ENCODE peak calls at places on chromosomes 1 and 21, in ten cellular contexts. E is dorsolateral prefrontal cortex, W is progenitor cell of endocrine pancreas, P is GM20000, I is Calu3, A is HCT116, F is H9, Q is PC-9, O is kidney epithelial cell, D is cardiac fibroblast. Z is an unnamed sample.

GRCh38 chr1:236099622-236100021 is 34.7 kb upstream of the NID1 start:
- DNase-seq in A (no peak), D (peak), O (no peak), Q (no peak), F (no peak), W (no peak), I (no peak), E (no peak), P (no peak), Z (peak)

GRCh38 chr1:244237445-244237844 is 186.4 kb downstream of the ZBTB18 start:
- DNase-seq in I (no peak), D (no peak), Q (no peak), E (no peak), A (no peak), F (no peak), P (no peak), O (no peak), W (no peak), Z (no peak)

GRCh38 chr1:159168043-159168442 is 3.4 kb upstream of the CADM3 start:
- DNase-seq in Q (no peak), O (no peak), W (no peak), P (no peak), D (no peak), A (no peak), F (no peak), E (no peak), I (no peak), Z (no peak)

GRCh38 chr1:172394167-172394751 is 26.2 kb upstream of the C1orf105 start:
- DNase-seq in W (no peak), E (no peak), O (no peak), I (peak), P (peak), A (no peak), F (no peak), Q (no peak), D (no peak), Z (no peak)

GRCh38 chr1:86487131-86487804 is 18.5 kb downstream of the CLCA1 start:
- DNase-seq in Q (no peak), I (no peak), P (no peak), W (no peak), F (no peak), O (peak), D (peak), A (no peak), E (no peak), Z (no peak)

GRCh38 chr1:164617607-164618564 is 58.9 kb downstream of the PBX1 start:
- DNase-seq in W (no peak), I (peak), O (no peak), A (peak), Q (no peak), D (no peak), P (no peak), F (peak), E (no peak), Z (no peak)

GRCh38 chr1:151061012-151061401 is 810 bp downstream of the MLLT11 start:
- DNase-seq in D (no peak), A (no peak), O (no peak), Q (no peak), F (no peak), P (no peak), I (no peak), E (no peak), W (no peak), Z (peak)

GRCh38 chr1:16012590-16013219 is 5.1 kb downstream of the HSPB7 start:
- DNase-seq in A (peak), P (peak), I (peak), Q (peak), O (no peak), W (peak), E (peak), F (peak), D (peak), Z (no peak)

GRCh38 chr21:45617021-45617930 is 26.2 kb upstream of the PCBP3 start:
- DNase-seq in P (no peak), O (no peak), D (no peak), A (no peak), I (no peak), W (no peak), F (peak), E (no peak), Q (no peak), Z (no peak)

GRCh38 chr1:67647036-67647798 is 37.8 kb upstream of the GADD45A start:
- DNase-seq in A (no peak), W (no peak), E (no peak), Q (no peak), D (peak), I (no peak), P (no peak), F (no peak), O (no peak), Z (no peak)

GRCh38 chr1:73065585-73065984 is 783.2 kb upstream of the NEGR1 start:
- DNase-seq in W (no peak), A (no peak), E (no peak), O (no peak), D (no peak), P (no peak), I (no peak), F (peak), Q (no peak), Z (peak)

GRCh38 chr1:69221492-69221990 is 346.2 kb upstream of the LRRC7 start:
- DNase-seq in E (no peak), Q (no peak), F (no peak), W (no peak), D (no peak), A (no peak), I (no peak), O (no peak), P (no peak), Z (no peak)

GRCh38 chr1:68174173-68175113 is 57.9 kb downstream of the WLS start:
- DNase-seq in I (peak), F (no peak), P (no peak), A (peak), D (peak), O (peak), E (peak), W (no peak), Q (peak), Z (no peak)

GRCh38 chr21:46168238-46168637 is 12.9 kb upstream of the FTCD start:
- DNase-seq in A (no peak), E (no peak), P (no peak), O (no peak), W (no peak), Q (no peak), F (peak), I (no peak), D (no peak), Z (no peak)

GRCh38 chr1:23449918-23450317 is 25.4 kb upstream of the TCEA3 start:
- DNase-seq in A (no peak), F (no peak), D (no peak), W (no peak), O (no peak), I (no peak), E (no peak), Q (no peak), P (no peak), Z (no peak)

GRCh38 chr1:208090776-208091291 is 153.3 kb downstream of the PLXNA2 start:
- DNase-seq in A (no peak), E (no peak), I (no peak), D (no peak), F (no peak), Q (no peak), W (no peak), P (no peak), O (no peak), Z (no peak)

GRCh38 chr1:218344814-218345672 is at the start of gene TGFB2:
- DNase-seq in P (peak), I (peak), F (peak), W (no peak), Q (peak), O (no peak), E (peak), D (peak), A (no peak), Z (no peak)

GRCh38 chr1:186208405-186209129 is 166.5 kb downstream of the TPR start:
- DNase-seq in I (no peak), A (no peak), O (no peak), P (no peak), D (no peak), F (no peak), E (no peak), Q (no peak), W (no peak), Z (no peak)

GRCh38 chr1:117605164-117605810 is 561 bp upstream of the TENT5C start:
- DNase-seq in O (no peak), I (no peak), F (no peak), A (no peak), P (no peak), Q (no peak), W (no peak), E (peak), D (peak), Z (peak)

GRCh38 chr1:3283849-3284248 is 170.6 kb upstream of the ARHGEF16 start:
- DNase-seq in E (peak), Q (no peak), D (peak), I (peak), O (no peak), W (peak), F (peak), A (no peak), P (peak), Z (peak)

GRCh38 chr1:182460550-182460951 is 10.6 kb downstream of the RGSL1 start:
- DNase-seq in I (no peak), E (no peak), A (no peak), Q (no peak), W (no peak), D (peak), P (no peak), O (no peak), F (no peak), Z (no peak)

GRCh38 chr1:179124866-179125265 is 43.0 kb downstream of the TOR3A start:
- DNase-seq in O (no peak), W (no peak), E (no peak), I (no peak), D (no peak), F (no peak), Q (no peak), A (no peak), P (no peak), Z (no peak)

GRCh38 chr1:215475719-215476525 is 91.2 kb upstream of the KCTD3 start:
- DNase-seq in Q (peak), D (peak), O (no peak), A (no peak), E (no peak), P (no peak), F (no peak), W (no peak), I (no peak), Z (no peak)

GRCh38 chr1:242828828-242829227 is 304.3 kb upstream of the PLD5 start:
- DNase-seq in A (no peak), O (no peak), W (no peak), Q (no peak), E (peak), D (no peak), P (no peak), F (peak), I (no peak), Z (no peak)

GRCh38 chr1:193431265-193431977 is 245.0 kb upstream of the B3GALT2 start:
- DNase-seq in D (no peak), I (peak), W (no peak), E (no peak), A (no peak), P (no peak), O (no peak), F (no peak), Q (no peak), Z (no peak)

GRCh38 chr1:98429851-98430496 is 231.5 kb upstream of the SNX7 start:
- DNase-seq in O (no peak), W (no peak), I (peak), E (no peak), D (no peak), Q (no peak), P (no peak), F (no peak), A (no peak), Z (no peak)

GRCh38 chr1:156496211-156496761 is 4.3 kb downstream of the MEF2D start:
- DNase-seq in F (no peak), Q (no peak), D (no peak), W (no peak), E (no peak), O (no peak), I (no peak), P (no peak), A (no peak), Z (no peak)

GRCh38 chr1:228275154-228275434 is 67.2 kb downstream of the OBSCN start:
- DNase-seq in O (no peak), I (no peak), D (no peak), Q (no peak), A (no peak), P (no peak), F (no peak), E (no peak), W (no peak), Z (no peak)

GRCh38 chr21:39387461-39388037 is 38.7 kb upstream of the HMGN1 start:
- DNase-seq in P (peak), F (peak), E (peak), W (peak), O (no peak), Q (peak), D (peak), A (peak), I (peak), Z (peak)

GRCh38 chr21:45050786-45051489 is 23.4 kb upstream of the ADARB1 start:
- DNase-seq in D (peak), A (no peak), F (no peak), W (no peak), E (no peak), I (no peak), P (no peak), O (no peak), Q (no peak), Z (no peak)

GRCh38 chr1:193058529-193059281 is 455 bp downstream of the UCHL5 start:
- DNase-seq in A (no peak), Q (peak), O (no peak), W (peak), F (peak), I (peak), E (peak), P (peak), D (peak), Z (peak)

GRCh38 chr1:4696161-4696745 is 41.8 kb downstream of the AJAP1 start:
- DNase-seq in O (no peak), E (no peak), D (no peak), Q (no peak), I (no peak), F (no peak), A (no peak), P (no peak), W (no peak), Z (no peak)

GRCh38 chr1:177561436-177561835 is 390.7 kb downstream of the BRINP2 start:
- DNase-seq in Q (no peak), E (no peak), P (no peak), D (no peak), I (no peak), O (no peak), W (no peak), A (no peak), F (no peak), Z (no peak)

GRCh38 chr1:169081503-169082123 is 24.9 kb upstream of the ATP1B1 start:
- DNase-seq in D (peak), O (no peak), I (no peak), Q (no peak), F (no peak), P (no peak), E (no peak), W (no peak), A (no peak), Z (no peak)

GRCh38 chr1:24020032-24020431 is 39.9 kb upstream of the SRSF10 start:
- DNase-seq in F (no peak), I (no peak), Q (no peak), O (no peak), D (peak), E (no peak), W (no peak), P (no peak), A (no peak), Z (no peak)

GRCh38 chr21:21200103-21200938 is 202.1 kb downstream of the NCAM2 start:
- DNase-seq in D (peak), F (no peak), O (peak), I (no peak), P (no peak), E (no peak), Q (peak), A (no peak), W (no peak), Z (no peak)

DNA sequence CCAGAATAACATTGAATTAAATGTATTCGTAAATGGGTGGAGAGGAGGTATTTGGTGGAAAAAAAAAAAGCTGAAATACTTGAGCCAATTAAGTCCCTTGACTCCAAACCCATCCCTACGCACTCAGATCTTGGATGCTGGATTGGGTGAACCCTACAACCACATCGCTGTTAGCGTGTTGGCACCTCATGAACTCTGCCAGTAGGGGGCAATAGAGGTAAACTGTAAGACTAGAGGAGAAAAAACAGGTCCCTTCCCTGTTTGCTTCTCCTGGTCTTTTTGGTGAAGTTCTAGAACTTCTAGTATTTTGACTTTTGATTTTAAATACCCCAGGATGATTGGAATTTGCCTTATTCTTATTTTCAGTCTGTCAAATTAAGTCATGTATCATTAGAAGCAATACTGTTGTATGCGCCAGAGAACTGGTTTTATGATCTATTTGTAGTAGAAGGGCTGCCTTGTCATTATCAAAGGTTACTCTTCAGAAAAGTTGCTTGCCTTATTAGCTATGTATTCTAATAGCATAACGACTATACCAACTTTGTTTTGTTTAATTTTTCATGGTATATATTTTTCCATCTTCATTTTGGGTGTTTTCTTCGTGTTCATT is 1.9 kb upstream of the OR13G1 start:
- DNase-seq in O (peak), Q (no peak), P (peak), W (peak), F (peak), I (peak), E (peak), A (peak), D (peak), Z (peak)
- TF ChIP-seq CTCF in O (peak), Q (peak), P (peak), W (peak), F (peak), I (peak), E (peak), A (peak), D (peak), Z (peak)

GRCh38 chr1:11501906-11502485 is 23.0 kb downstream of the DISP3 start:
- DNase-seq in P (no peak), Q (no peak), E (no peak), F (no peak), W (no peak), D (no peak), O (no peak), I (no peak), A (no peak), Z (no peak)
- TF ChIP-seq CTCF in P (no peak), Q (no peak), E (no peak), F (no peak), W (no peak), D (no peak), O (no peak), I (no peak), A (no peak), Z (no peak)

GRCh38 chr1:45550401-45551305 is at the start of gene AKR1A1:
- DNase-seq in Q (peak), F (peak), D (peak), I (peak), P (peak), E (peak), W (peak), O (peak), A (peak), Z (peak)
- TF ChIP-seq CTCF in Q (no peak), F (no peak), D (no peak), I (no peak), P (no peak), E (no peak), W (no peak), O (no peak), A (no peak), Z (no peak)

GRCh38 chr1:152495066-152495675 is 15.4 kb upstream of the LCE5A start:
- DNase-seq in F (no peak), O (no peak), D (peak), A (no peak), Q (no peak), I (peak), W (no peak), P (peak), E (no peak), Z (peak)
- TF ChIP-seq CTCF in F (no peak), O (peak), D (peak), A (peak), Q (peak), I (peak), W (no peak), P (peak), E (no peak), Z (peak)